ENCODE peak calls at places on chromosomes 2 and 18, in five cellular contexts. One of them, this sample, is unnamed. For H3K4me1, the result is how much of the 10 kb centered on the place peaks cover.

GRCh38 chr18:44096016-44096415 is 584.7 kb upstream of the SETBP1 start:
- DNase-seq in A549: no peak
- DNase-seq in Peyer's patch: no peak
- DNase-seq in tibial artery: no peak
- DNase-seq in IMR-90: no peak
- DNase-seq in this sample: no peak

GRCh38 chr2:112153179-112153490 is 14.9 kb downstream of the FBLN7 start:
- DNase-seq in A549: no peak
- DNase-seq in IMR-90: no peak
- DNase-seq in tibial artery: peak
- DNase-seq in Peyer's patch: no peak
- DNase-seq in this sample: no peak

GRCh38 chr2:177064417-177064816 is 148.2 kb upstream of the HNRNPA3 start:
- DNase-seq in tibial artery: no peak
- DNase-seq in Peyer's patch: no peak
- DNase-seq in A549: no peak
- DNase-seq in IMR-90: no peak
- DNase-seq in this sample: no peak

GRCh38 chr18:31648966-31649429 is 35.4 kb downstream of the B4GALT6 start:
- DNase-seq in tibial artery: no peak
- DNase-seq in A549: peak
- DNase-seq in IMR-90: peak
- DNase-seq in Peyer's patch: no peak
- DNase-seq in this sample: no peak

GRCh38 chr18:70046796-70047195 is 99.1 kb upstream of the CD226 start:
- DNase-seq in Peyer's patch: no peak
- DNase-seq in tibial artery: no peak
- DNase-seq in A549: no peak
- DNase-seq in IMR-90: no peak
- DNase-seq in this sample: no peak

GRCh38 chr18:48792611-48793368 is 158.0 kb downstream of the SMAD7 start:
- DNase-seq in tibial artery: peak
- DNase-seq in IMR-90: no peak
- DNase-seq in Peyer's patch: peak
- DNase-seq in A549: no peak
- DNase-seq in this sample: no peak

GRCh38 chr2:201532686-201533304 is 81.3 kb downstream of the STRADB start:
- DNase-seq in Peyer's patch: no peak
- DNase-seq in A549: no peak
- DNase-seq in IMR-90: peak
- DNase-seq in tibial artery: no peak
- DNase-seq in this sample: no peak

GRCh38 chr2:239946570-239947311 is 78.4 kb downstream of the NDUFA10 start:
- DNase-seq in IMR-90: no peak
- DNase-seq in Peyer's patch: peak
- DNase-seq in A549: no peak
- DNase-seq in tibial artery: peak
- DNase-seq in this sample: peak

GRCh38 chr18:42401131-42401673 is 446.2 kb downstream of the PIK3C3 start:
- DNase-seq in IMR-90: no peak
- DNase-seq in tibial artery: no peak
- DNase-seq in A549: no peak
- DNase-seq in Peyer's patch: no peak
- DNase-seq in this sample: no peak

GRCh38 chr2:239693330-239693729 is 292.5 kb upstream of the HDAC4 start:
- DNase-seq in tibial artery: peak
- DNase-seq in IMR-90: no peak
- DNase-seq in A549: no peak
- DNase-seq in Peyer's patch: no peak
- DNase-seq in this sample: no peak

GRCh38 chr2:133676392-133677130 is 108.3 kb upstream of the NCKAP5 start:
- DNase-seq in A549: no peak
- DNase-seq in tibial artery: no peak
- DNase-seq in IMR-90: peak
- DNase-seq in Peyer's patch: no peak
- DNase-seq in this sample: no peak

GRCh38 chr2:43051316-43051715 is 175.1 kb downstream of the ZFP36L2 start:
- DNase-seq in A549: peak
- DNase-seq in IMR-90: peak
- DNase-seq in Peyer's patch: peak
- DNase-seq in tibial artery: peak
- DNase-seq in this sample: no peak

GRCh38 chr2:98468621-98469236 is 24.1 kb downstream of the INPP4A start:
- DNase-seq in Peyer's patch: no peak
- DNase-seq in A549: no peak
- DNase-seq in tibial artery: no peak
- DNase-seq in IMR-90: peak
- DNase-seq in this sample: no peak
- H3K4me1 ChIP-seq in Peyer's patch: half or more
- H3K4me1 ChIP-seq in A549: under half
- H3K4me1 ChIP-seq in tibial artery: under half
- H3K4me1 ChIP-seq in IMR-90: under half
- H3K4me1 ChIP-seq in this sample: half or more

DNA sequence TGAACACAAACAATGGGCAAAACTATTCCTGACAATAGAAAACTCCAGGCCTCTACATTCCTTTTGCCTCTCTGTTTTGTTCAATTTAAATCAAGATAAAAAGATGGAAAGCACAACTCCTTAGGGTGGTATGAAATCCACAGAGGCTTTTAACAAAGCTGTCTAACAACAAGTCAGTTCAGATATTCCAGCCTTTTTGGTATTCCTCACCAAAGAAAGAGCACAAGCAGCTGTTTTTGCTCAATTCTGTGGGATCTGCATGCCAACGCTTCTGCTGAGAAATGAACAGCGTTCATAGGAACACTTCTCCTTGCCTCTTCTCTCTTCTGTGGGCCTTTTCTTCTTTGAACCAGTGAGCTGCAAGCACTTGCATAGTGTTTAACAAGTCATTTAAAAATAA is 411.6 kb upstream of the TCF4 start:
- DNase-seq in A549: no peak
- DNase-seq in tibial artery: no peak
- DNase-seq in IMR-90: no peak
- DNase-seq in Peyer's patch: no peak
- DNase-seq in this sample: no peak
- H3K27ac ChIP-seq in A549: no peak
- H3K27ac ChIP-seq in tibial artery: no peak
- H3K27ac ChIP-seq in IMR-90: no peak
- H3K27ac ChIP-seq in Peyer's patch: no peak
- H3K27ac ChIP-seq in this sample: no peak

GRCh38 chr18:28078298-28078697 is 98.6 kb downstream of the CDH2 start:
- DNase-seq in IMR-90: no peak
- DNase-seq in A549: peak
- DNase-seq in tibial artery: no peak
- DNase-seq in Peyer's patch: no peak
- DNase-seq in this sample: no peak
- H3K4me1 ChIP-seq in IMR-90: under half
- H3K4me1 ChIP-seq in A549: half or more
- H3K4me1 ChIP-seq in tibial artery: under half
- H3K4me1 ChIP-seq in Peyer's patch: under half
- H3K4me1 ChIP-seq in this sample: under half

DNA sequence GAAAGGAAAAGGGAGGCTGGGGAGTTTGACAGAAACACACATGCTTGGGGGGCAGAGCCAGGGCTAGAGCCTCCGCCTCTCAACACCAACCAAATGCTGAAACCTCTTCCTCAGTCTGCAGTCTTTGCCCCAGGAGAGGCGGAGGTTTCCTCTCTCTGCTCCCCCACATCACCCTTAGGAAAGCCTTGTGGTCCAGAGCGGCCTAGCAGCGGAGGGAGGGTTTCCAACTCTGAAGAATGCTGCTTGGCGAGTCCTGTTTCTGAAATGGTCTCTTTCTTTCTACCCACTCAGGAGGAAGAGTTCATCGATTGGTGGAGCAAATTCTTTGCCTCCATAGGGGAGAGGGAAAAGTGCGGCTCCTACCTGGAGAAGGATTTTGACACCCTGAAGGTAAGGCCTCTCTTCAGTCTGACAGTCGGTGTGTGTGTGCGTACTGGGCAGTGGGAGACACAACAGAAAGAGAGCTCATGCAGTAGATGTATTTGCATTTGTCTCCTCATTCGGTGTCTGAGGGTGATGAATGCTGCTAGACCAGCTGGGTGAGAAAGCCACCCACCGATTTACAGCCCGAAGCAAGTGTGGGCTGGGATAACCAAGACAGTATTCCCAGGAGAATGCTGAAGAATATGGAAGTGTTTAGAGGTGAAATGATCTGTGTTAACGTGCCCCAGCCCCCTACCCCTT is 190.5 kb downstream of the DYSF start:
- DNase-seq in tibial artery: no peak
- DNase-seq in IMR-90: no peak
- DNase-seq in Peyer's patch: no peak
- DNase-seq in A549: no peak
- DNase-seq in this sample: no peak
- H3K27ac ChIP-seq in tibial artery: no peak
- H3K27ac ChIP-seq in IMR-90: no peak
- H3K27ac ChIP-seq in Peyer's patch: no peak
- H3K27ac ChIP-seq in A549: no peak
- H3K27ac ChIP-seq in this sample: no peak